ENCODE peak calls at places on chromosome 7, in eight cellular contexts. One of them, this sample, is unnamed.
A peak's percentile ranks its signal among the peaks of the same experiment; 100 is the strongest.

GRCh38 chr7:112176241-112176640 is 30.0 kb downstream of the DOCK4 start:
- DNase-seq in 8988T: no peak
- DNase-seq in fibroblast of villous mesenchyme: no peak
- DNase-seq in cerebellar cortex: no peak
- DNase-seq in NCI-H1417: no peak
- DNase-seq in lung microvascular endothelial cell: no peak
- DNase-seq in SW 1271: no peak
- DNase-seq in HuH-7.5: no peak
- DNase-seq in this sample: no peak

GRCh38 chr7:47546728-47547494 is 35.0 kb downstream of the TNS3 start:
- DNase-seq in 8988T: no peak
- DNase-seq in fibroblast of villous mesenchyme: no peak
- DNase-seq in cerebellar cortex: no peak
- DNase-seq in NCI-H1417: no peak
- DNase-seq in lung microvascular endothelial cell: no peak
- DNase-seq in SW 1271: no peak
- DNase-seq in HuH-7.5: no peak
- DNase-seq in this sample: no peak

GRCh38 chr7:157643525-157643970 is 306.7 kb downstream of the DNAJB6 start:
- DNase-seq in 8988T: no peak
- DNase-seq in fibroblast of villous mesenchyme: no peak
- DNase-seq in cerebellar cortex: no peak
- DNase-seq in NCI-H1417: no peak
- DNase-seq in lung microvascular endothelial cell: no peak
- DNase-seq in SW 1271: no peak
- DNase-seq in HuH-7.5: no peak
- DNase-seq in this sample: no peak

GRCh38 chr7:46902463-46902862 is 679.4 kb downstream of the TNS3 start:
- DNase-seq in 8988T: no peak
- DNase-seq in fibroblast of villous mesenchyme: peak; percentile 63
- DNase-seq in cerebellar cortex: no peak
- DNase-seq in NCI-H1417: no peak
- DNase-seq in lung microvascular endothelial cell: no peak
- DNase-seq in SW 1271: no peak
- DNase-seq in HuH-7.5: no peak
- DNase-seq in this sample: no peak

GRCh38 chr7:6589151-6589828 is 531 bp upstream of the INTS15 start:
- DNase-seq in 8988T: no peak
- DNase-seq in fibroblast of villous mesenchyme: no peak
- DNase-seq in cerebellar cortex: no peak
- DNase-seq in NCI-H1417: no peak
- DNase-seq in lung microvascular endothelial cell: no peak
- DNase-seq in SW 1271: no peak
- DNase-seq in HuH-7.5: no peak
- DNase-seq in this sample: no peak

GRCh38 chr7:83976302-83976701 is 218.3 kb downstream of the SEMA3A start:
- DNase-seq in 8988T: no peak
- DNase-seq in fibroblast of villous mesenchyme: peak; percentile 47
- DNase-seq in cerebellar cortex: peak; percentile 31
- DNase-seq in NCI-H1417: peak; percentile 78
- DNase-seq in lung microvascular endothelial cell: peak; percentile 43
- DNase-seq in SW 1271: peak; percentile 42
- DNase-seq in HuH-7.5: no peak
- DNase-seq in this sample: peak; percentile 33

GRCh38 chr7:138755331-138755747 is 42.5 kb upstream of the TMEM213 start:
- DNase-seq in 8988T: no peak
- DNase-seq in fibroblast of villous mesenchyme: peak; percentile 11
- DNase-seq in cerebellar cortex: no peak
- DNase-seq in NCI-H1417: no peak
- DNase-seq in lung microvascular endothelial cell: no peak
- DNase-seq in SW 1271: no peak
- DNase-seq in HuH-7.5: no peak
- DNase-seq in this sample: no peak

GRCh38 chr7:38179719-38180333 is 1.8 kb downstream of the STARD3NL start:
- DNase-seq in 8988T: no peak
- DNase-seq in fibroblast of villous mesenchyme: peak; percentile 55
- DNase-seq in cerebellar cortex: no peak
- DNase-seq in NCI-H1417: no peak
- DNase-seq in lung microvascular endothelial cell: peak; percentile 28
- DNase-seq in SW 1271: no peak
- DNase-seq in HuH-7.5: no peak
- DNase-seq in this sample: no peak

GRCh38 chr7:94412762-94413322 is 18.1 kb downstream of the COL1A2 start:
- DNase-seq in 8988T: no peak
- DNase-seq in fibroblast of villous mesenchyme: peak; percentile 71
- DNase-seq in cerebellar cortex: no peak
- DNase-seq in NCI-H1417: no peak
- DNase-seq in lung microvascular endothelial cell: no peak
- DNase-seq in SW 1271: no peak
- DNase-seq in HuH-7.5: no peak
- DNase-seq in this sample: no peak

GRCh38 chr7:47803846-47804245 is 144.4 kb downstream of the PKD1L1 start:
- DNase-seq in 8988T: no peak
- DNase-seq in fibroblast of villous mesenchyme: no peak
- DNase-seq in cerebellar cortex: no peak
- DNase-seq in NCI-H1417: peak; percentile 73
- DNase-seq in lung microvascular endothelial cell: no peak
- DNase-seq in SW 1271: no peak
- DNase-seq in HuH-7.5: no peak
- DNase-seq in this sample: peak; percentile 91

GRCh38 chr7:44791278-44792219 is 4.9 kb upstream of the PPIA start:
- DNase-seq in 8988T: no peak
- DNase-seq in fibroblast of villous mesenchyme: peak; percentile 58
- DNase-seq in cerebellar cortex: no peak
- DNase-seq in NCI-H1417: no peak
- DNase-seq in lung microvascular endothelial cell: no peak
- DNase-seq in SW 1271: no peak
- DNase-seq in HuH-7.5: no peak
- DNase-seq in this sample: no peak

GRCh38 chr7:134515569-134516468 is 11.5 kb upstream of the AKR1B10 start:
- DNase-seq in 8988T: no peak
- DNase-seq in fibroblast of villous mesenchyme: peak; percentile 83
- DNase-seq in cerebellar cortex: no peak
- DNase-seq in NCI-H1417: no peak
- DNase-seq in lung microvascular endothelial cell: peak; percentile 82
- DNase-seq in SW 1271: peak; percentile 16
- DNase-seq in HuH-7.5: no peak
- DNase-seq in this sample: no peak

GRCh38 chr7:28581351-28581750 is 169.0 kb downstream of the CREB5 start:
- DNase-seq in 8988T: no peak
- DNase-seq in fibroblast of villous mesenchyme: no peak
- DNase-seq in cerebellar cortex: no peak
- DNase-seq in NCI-H1417: no peak
- DNase-seq in lung microvascular endothelial cell: no peak
- DNase-seq in SW 1271: no peak
- DNase-seq in HuH-7.5: no peak
- DNase-seq in this sample: no peak

GRCh38 chr7:89687266-89687665 is 467.0 kb upstream of the STEAP1 start:
- DNase-seq in 8988T: no peak
- DNase-seq in fibroblast of villous mesenchyme: no peak
- DNase-seq in cerebellar cortex: no peak
- DNase-seq in NCI-H1417: peak; percentile 72
- DNase-seq in lung microvascular endothelial cell: no peak
- DNase-seq in SW 1271: no peak
- DNase-seq in HuH-7.5: no peak
- DNase-seq in this sample: no peak